ENCODE peak calls at places on chromosome 2, in seven cellular contexts. C is nephron progenitor cell; V is lower lobe of right lung; G is body of pancreas; R is foreskin fibroblast; H is cardiac fibroblast; U is CD8-positive, alpha-beta T cell. B is an unnamed sample.

GRCh38 chr2:227862227-227862740 is 9.1 kb upstream of the DAW1 start:
- DNase-seq in C (peak), V (no peak), G (peak), R (no peak), H (peak), U (no peak), B (no peak)

GRCh38 chr2:29129586-29130281 is 14.5 kb downstream of the CLIP4 start:
- DNase-seq in C (no peak), V (no peak), G (no peak), R (no peak), H (peak), U (no peak), B (no peak)

GRCh38 chr2:26033270-26033768 is 565 bp upstream of the RAB10 start:
- DNase-seq in C (peak), V (peak), G (peak), R (peak), H (peak), U (no peak), B (no peak)

GRCh38 chr2:218186355-218186766 is 19.6 kb upstream of the CXCR1 start:
- DNase-seq in C (peak), V (peak), G (peak), R (peak), H (peak), U (peak), B (peak)

GRCh38 chr2:238440331-238440730 is 13.6 kb downstream of the ASB1 start:
- DNase-seq in C (no peak), V (no peak), G (no peak), R (no peak), H (no peak), U (no peak), B (no peak)

GRCh38 chr2:74199275-74199701 is 873 bp downstream of the MTHFD2 start:
- DNase-seq in C (peak), V (no peak), G (no peak), R (no peak), H (no peak), U (no peak), B (no peak)

GRCh38 chr2:45821558-45822271 is 170.2 kb downstream of the PRKCE start:
- DNase-seq in C (no peak), V (peak), G (peak), R (peak), H (peak), U (no peak), B (no peak)

GRCh38 chr2:227509086-227509485 is 37.1 kb downstream of the AGFG1 start:
- DNase-seq in C (no peak), V (no peak), G (no peak), R (no peak), H (no peak), U (no peak), B (no peak)

GRCh38 chr2:85792783-85793441 is 39.1 kb downstream of the ATOH8 start:
- DNase-seq in C (no peak), V (no peak), G (peak), R (peak), H (peak), U (no peak), B (no peak)

GRCh38 chr2:23198316-23199114 is 186.5 kb upstream of the KLHL29 start:
- DNase-seq in C (no peak), V (no peak), G (no peak), R (no peak), H (no peak), U (no peak), B (no peak)

GRCh38 chr2:56576001-56576400 is 392.2 kb downstream of the CCDC85A start:
- DNase-seq in C (no peak), V (no peak), G (no peak), R (no peak), H (no peak), U (no peak), B (no peak)

GRCh38 chr2:106584304-106584954 is 97.3 kb downstream of the CD8B2 start:
- DNase-seq in C (no peak), V (no peak), G (no peak), R (no peak), H (no peak), U (no peak), B (no peak)

GRCh38 chr2:65456074-65456473 is 23.7 kb upstream of the SPRED2 start:
- DNase-seq in C (no peak), V (no peak), G (no peak), R (peak), H (peak), U (no peak), B (no peak)

GRCh38 chr2:171404258-171404657 is 29.5 kb downstream of the METTL8 start:
- DNase-seq in C (no peak), V (no peak), G (no peak), R (peak), H (peak), U (no peak), B (no peak)

GRCh38 chr2:27249077-27249890 is 13.6 kb downstream of the SLC30A3 start:
- DNase-seq in C (no peak), V (no peak), G (no peak), R (no peak), H (peak), U (no peak), B (no peak)

GRCh38 chr2:241853651-241854341 is 4.9 kb downstream of the PDCD1 start:
- DNase-seq in C (no peak), V (peak), G (no peak), R (no peak), H (no peak), U (peak), B (no peak)

GRCh38 chr2:215698566-215698965 is 262.7 kb upstream of the FN1 start:
- DNase-seq in C (no peak), V (no peak), G (no peak), R (peak), H (peak), U (no peak), B (no peak)

GRCh38 chr2:44952143-44952805 is 10.8 kb downstream of the SIX3 start:
- DNase-seq in C (peak), V (peak), G (peak), R (peak), H (peak), U (no peak), B (peak)

GRCh38 chr2:96509114-96509846 is 4.1 kb upstream of the NEURL3 start:
- DNase-seq in C (peak), V (peak), G (peak), R (peak), H (peak), U (peak), B (peak)

GRCh38 chr2:8447610-8448221 is 234.1 kb upstream of the ID2 start:
- DNase-seq in C (no peak), V (no peak), G (no peak), R (peak), H (peak), U (no peak), B (no peak)

GRCh38 chr2:120809576-120810440 is 74.1 kb downstream of the GLI2 start:
- DNase-seq in C (no peak), V (no peak), G (no peak), R (no peak), H (no peak), U (no peak), B (no peak)

GRCh38 chr2:128754246-128754724 is 435.6 kb upstream of the HS6ST1 start:
- DNase-seq in C (no peak), V (no peak), G (peak), R (no peak), H (no peak), U (no peak), B (no peak)

GRCh38 chr2:165401285-165401852 is 68.1 kb upstream of the CSRNP3 start:
- DNase-seq in C (peak), V (no peak), G (peak), R (peak), H (peak), U (no peak), B (no peak)

GRCh38 chr2:196403471-196403870 is 232.1 kb upstream of the STK17B start:
- DNase-seq in C (no peak), V (no peak), G (no peak), R (peak), H (peak), U (no peak), B (no peak)

GRCh38 chr2:46144133-46144800 is 152.9 kb upstream of the EPAS1 start:
- DNase-seq in C (no peak), V (no peak), G (no peak), R (no peak), H (no peak), U (no peak), B (no peak)

GRCh38 chr2:233489666-233490065 is 76.9 kb downstream of the USP40 start:
- DNase-seq in C (no peak), V (no peak), G (no peak), R (no peak), H (peak), U (no peak), B (no peak)

GRCh38 chr2:237743561-237744269 is 54.9 kb upstream of the RBM44 start:
- DNase-seq in C (no peak), V (no peak), G (no peak), R (no peak), H (peak), U (no peak), B (no peak)

GRCh38 chr2:14634223-14634884 is 1.8 kb downstream of the LRATD1 start:
- DNase-seq in C (peak), V (peak), G (peak), R (peak), H (peak), U (no peak), B (peak)

GRCh38 chr2:20040489-20041172 is 10.8 kb downstream of the LAPTM4A start:
- DNase-seq in C (no peak), V (no peak), G (no peak), R (no peak), H (peak), U (no peak), B (no peak)

GRCh38 chr2:128169497-128169896 is 78.5 kb downstream of the UGGT1 start:
- DNase-seq in C (no peak), V (no peak), G (no peak), R (peak), H (peak), U (no peak), B (no peak)

GRCh38 chr2:150589760-150590159 is 102.3 kb upstream of the RND3 start:
- DNase-seq in C (no peak), V (no peak), G (no peak), R (no peak), H (peak), U (no peak), B (no peak)

GRCh38 chr2:150588210-150588870 is 100.9 kb upstream of the RND3 start:
- DNase-seq in C (no peak), V (no peak), G (no peak), R (no peak), H (peak), U (no peak), B (no peak)

GRCh38 chr2:150594299-150594698 is 106.8 kb upstream of the RND3 start:
- DNase-seq in C (no peak), V (no peak), G (no peak), R (no peak), H (no peak), U (no peak), B (no peak)

GRCh38 chr2:150596071-150596470 is 108.6 kb upstream of the RND3 start:
- DNase-seq in C (no peak), V (no peak), G (no peak), R (no peak), H (peak), U (no peak), B (no peak)

GRCh38 chr2:150591901-150592300 is 104.4 kb upstream of the RND3 start:
- DNase-seq in C (no peak), V (no peak), G (no peak), R (peak), H (peak), U (no peak), B (no peak)
- TF ChIP-seq CTCF in C (no peak), V (no peak), G (no peak), R (no peak), H (no peak), U (no peak), B (no peak)

DNA sequence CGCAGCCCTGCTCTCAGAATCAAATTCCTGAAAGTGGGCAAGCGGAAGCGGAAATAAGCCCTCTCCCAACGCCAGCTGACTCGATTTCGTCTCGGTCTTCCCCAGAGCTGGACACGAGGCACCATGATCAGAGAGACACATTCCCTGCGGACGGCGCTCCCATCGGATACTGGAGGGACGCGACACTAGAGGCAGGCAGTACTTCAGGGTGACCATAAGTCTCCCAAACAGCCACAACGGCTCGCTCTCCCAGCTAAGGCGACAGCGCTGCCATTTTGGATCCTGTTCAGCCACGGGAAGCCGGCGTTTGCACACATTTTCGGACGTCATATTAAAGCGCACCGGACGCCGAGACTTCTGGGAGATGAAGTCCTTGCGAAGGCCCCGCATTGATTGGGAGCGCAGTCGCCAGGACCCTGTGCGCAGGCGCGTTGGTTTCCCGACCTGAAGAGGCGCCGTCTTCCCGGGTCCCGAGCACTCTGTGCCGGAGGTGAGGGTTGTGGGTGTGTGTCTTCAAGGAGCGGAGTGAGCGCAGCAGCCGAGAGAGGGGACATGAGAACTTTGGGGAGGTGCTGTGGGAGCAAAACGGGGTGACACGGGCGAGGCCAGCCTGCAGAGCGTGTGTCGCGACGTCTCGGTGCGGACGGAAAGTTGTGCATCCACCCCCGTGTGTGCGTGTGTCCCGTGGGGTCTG is at the start of gene ZNF2:
- DNase-seq in C (peak), V (peak), G (peak), R (peak), H (peak), U (peak), B (peak)
- TF ChIP-seq CTCF in C (no peak), V (no peak), G (no peak), R (no peak), H (peak), U (no peak), B (no peak)

GRCh38 chr2:208033701-208034502 is 8.6 kb upstream of the PLEKHM3 start:
- DNase-seq in C (no peak), V (peak), G (peak), R (no peak), H (peak), U (peak), B (no peak)
- TF ChIP-seq CTCF in C (no peak), V (peak), G (peak), R (no peak), H (no peak), U (peak), B (peak)

GRCh38 chr2:72198532-72199241 is 51.0 kb upstream of the CYP26B1 start:
- DNase-seq in C (no peak), V (no peak), G (no peak), R (peak), H (peak), U (no peak), B (no peak)
- TF ChIP-seq CTCF in C (no peak), V (no peak), G (no peak), R (peak), H (peak), U (no peak), B (no peak)

B was measured in progenitor cell of endocrine pancreas.